ENCODE peak calls at places on chromosomes 12 and 14, in eight cellular contexts. One of them, this sample, is unnamed.

GRCh38 chr12:4270016-4270669 is 3.4 kb upstream of the CCND2 start:
- DNase-seq in GM23338: peak; percentile 35
- DNase-seq in HCT116: no peak
- DNase-seq in adrenal gland: peak; percentile 48
- DNase-seq in PC-3: no peak
- DNase-seq in fibroblast of lung: no peak
- DNase-seq in HepG2: no peak
- DNase-seq in body of pancreas: no peak
- DNase-seq in this sample: no peak

GRCh38 chr12:15423629-15424028 is 101.3 kb downstream of the PTPRO start:
- DNase-seq in GM23338: no peak
- DNase-seq in HCT116: no peak
- DNase-seq in adrenal gland: no peak
- DNase-seq in PC-3: no peak
- DNase-seq in fibroblast of lung: peak; percentile 42
- DNase-seq in HepG2: no peak
- DNase-seq in body of pancreas: no peak
- DNase-seq in this sample: no peak

GRCh38 chr12:1847411-1847810 is 27.0 kb downstream of the LRTM2 start:
- DNase-seq in GM23338: no peak
- DNase-seq in HCT116: no peak
- DNase-seq in adrenal gland: no peak
- DNase-seq in PC-3: no peak
- DNase-seq in fibroblast of lung: no peak
- DNase-seq in HepG2: no peak
- DNase-seq in body of pancreas: no peak
- DNase-seq in this sample: no peak

GRCh38 chr12:34398366-34398705 is 376.0 kb downstream of the ALG10 start:
- DNase-seq in GM23338: no peak
- DNase-seq in HCT116: no peak
- DNase-seq in adrenal gland: no peak
- DNase-seq in PC-3: no peak
- DNase-seq in fibroblast of lung: no peak
- DNase-seq in HepG2: no peak
- DNase-seq in body of pancreas: peak; percentile 8
- DNase-seq in this sample: peak; percentile 53

GRCh38 chr12:108560752-108561719 is at the start of gene SART3:
- DNase-seq in GM23338: peak; percentile 93
- DNase-seq in HCT116: peak; percentile 89
- DNase-seq in adrenal gland: peak; percentile 83
- DNase-seq in PC-3: peak; percentile 89
- DNase-seq in fibroblast of lung: peak; percentile 91
- DNase-seq in HepG2: peak; percentile 89
- DNase-seq in body of pancreas: peak; percentile 75
- DNase-seq in this sample: peak; percentile 92

GRCh38 chr14:100866666-100867630 is 36.6 kb downstream of the RTL1 start:
- DNase-seq in GM23338: no peak
- DNase-seq in HCT116: no peak
- DNase-seq in adrenal gland: peak; percentile 50
- DNase-seq in PC-3: no peak
- DNase-seq in fibroblast of lung: no peak
- DNase-seq in HepG2: no peak
- DNase-seq in body of pancreas: no peak
- DNase-seq in this sample: no peak

GRCh38 chr14:39158222-39158858 is 11.8 kb downstream of the TRAPPC6B start:
- DNase-seq in GM23338: no peak
- DNase-seq in HCT116: no peak
- DNase-seq in adrenal gland: no peak
- DNase-seq in PC-3: no peak
- DNase-seq in fibroblast of lung: no peak
- DNase-seq in HepG2: no peak
- DNase-seq in body of pancreas: no peak
- DNase-seq in this sample: no peak

GRCh38 chr12:12745576-12746211 is 28.5 kb downstream of the CDKN1B start:
- DNase-seq in GM23338: no peak
- DNase-seq in HCT116: no peak
- DNase-seq in adrenal gland: no peak
- DNase-seq in PC-3: peak; percentile 52
- DNase-seq in fibroblast of lung: no peak
- DNase-seq in HepG2: no peak
- DNase-seq in body of pancreas: no peak
- DNase-seq in this sample: no peak

GRCh38 chr12:32309811-32310755 is 89.3 kb upstream of the FGD4 start:
- DNase-seq in GM23338: no peak
- DNase-seq in HCT116: no peak
- DNase-seq in adrenal gland: no peak
- DNase-seq in PC-3: no peak
- DNase-seq in fibroblast of lung: peak; percentile 36
- DNase-seq in HepG2: no peak
- DNase-seq in body of pancreas: no peak
- DNase-seq in this sample: no peak

GRCh38 chr12:1859643-1860042 is 39.3 kb downstream of the LRTM2 start:
- DNase-seq in GM23338: no peak
- DNase-seq in HCT116: no peak
- DNase-seq in adrenal gland: no peak
- DNase-seq in PC-3: peak; percentile 68
- DNase-seq in fibroblast of lung: no peak
- DNase-seq in HepG2: no peak
- DNase-seq in body of pancreas: no peak
- DNase-seq in this sample: no peak

GRCh38 chr12:49937639-49938300 is 12.8 kb upstream of the AQP2 start:
- DNase-seq in GM23338: no peak
- DNase-seq in HCT116: no peak
- DNase-seq in adrenal gland: no peak
- DNase-seq in PC-3: no peak
- DNase-seq in fibroblast of lung: no peak
- DNase-seq in HepG2: no peak
- DNase-seq in body of pancreas: no peak
- DNase-seq in this sample: no peak

GRCh38 chr14:64708148-64709004 is 4.2 kb downstream of the PLEKHG3 start:
- DNase-seq in GM23338: peak; percentile 96
- DNase-seq in HCT116: no peak
- DNase-seq in adrenal gland: peak; percentile 60
- DNase-seq in PC-3: peak; percentile 80
- DNase-seq in fibroblast of lung: no peak
- DNase-seq in HepG2: no peak
- DNase-seq in body of pancreas: peak; percentile 59
- DNase-seq in this sample: peak; percentile 14
- H3K4me3 ChIP-seq in GM23338: peak overlapping the region; percentile 86
- H3K4me3 ChIP-seq in HCT116: no peak overlapping the region
- H3K4me3 ChIP-seq in adrenal gland: no peak overlapping the region
- H3K4me3 ChIP-seq in PC-3: peak overlapping the region; percentile 24
- H3K4me3 ChIP-seq in fibroblast of lung: no peak overlapping the region
- H3K4me3 ChIP-seq in HepG2: peak overlapping the region; percentile 4
- H3K4me3 ChIP-seq in body of pancreas: no peak overlapping the region
- H3K4me3 ChIP-seq in this sample: no peak overlapping the region

GRCh38 chr14:50338547-50338946 is 26.4 kb downstream of the DMAC2L start:
- DNase-seq in GM23338: no peak
- DNase-seq in HCT116: no peak
- DNase-seq in adrenal gland: no peak
- DNase-seq in PC-3: no peak
- DNase-seq in fibroblast of lung: no peak
- DNase-seq in HepG2: no peak
- DNase-seq in body of pancreas: no peak
- DNase-seq in this sample: no peak

GRCh38 chr14:50339178-50339804 is 27.2 kb downstream of the DMAC2L start:
- DNase-seq in GM23338: no peak
- DNase-seq in HCT116: no peak
- DNase-seq in adrenal gland: no peak
- DNase-seq in PC-3: no peak
- DNase-seq in fibroblast of lung: no peak
- DNase-seq in HepG2: no peak
- DNase-seq in body of pancreas: no peak
- DNase-seq in this sample: no peak

GRCh38 chr14:50342211-50343080 is 30.3 kb downstream of the DMAC2L start:
- DNase-seq in GM23338: peak; percentile 68
- DNase-seq in HCT116: no peak
- DNase-seq in adrenal gland: peak; percentile 92
- DNase-seq in PC-3: peak; percentile 86
- DNase-seq in fibroblast of lung: peak; percentile 81
- DNase-seq in HepG2: peak; percentile 66
- DNase-seq in body of pancreas: peak; percentile 37
- DNase-seq in this sample: no peak

GRCh38 chr14:50340045-50340444 is 27.9 kb downstream of the DMAC2L start:
- DNase-seq in GM23338: no peak
- DNase-seq in HCT116: no peak
- DNase-seq in adrenal gland: no peak
- DNase-seq in PC-3: no peak
- DNase-seq in fibroblast of lung: no peak
- DNase-seq in HepG2: no peak
- DNase-seq in body of pancreas: no peak
- DNase-seq in this sample: no peak

GRCh38 chr14:50340945-50341344 is 28.8 kb downstream of the DMAC2L start:
- DNase-seq in GM23338: peak; percentile 68
- DNase-seq in HCT116: no peak
- DNase-seq in adrenal gland: no peak
- DNase-seq in PC-3: no peak
- DNase-seq in fibroblast of lung: no peak
- DNase-seq in HepG2: no peak
- DNase-seq in body of pancreas: no peak
- DNase-seq in this sample: peak; percentile 18
- TF ChIP-seq CTCF in GM23338: peak; percentile 58
- TF ChIP-seq CTCF in HCT116: peak; percentile 43
- TF ChIP-seq CTCF in adrenal gland: no peak
- TF ChIP-seq CTCF in PC-3: peak; percentile 50
- TF ChIP-seq CTCF in fibroblast of lung: no peak
- TF ChIP-seq CTCF in HepG2: peak; percentile 32
- TF ChIP-seq CTCF in body of pancreas: no peak
- TF ChIP-seq CTCF in this sample: no peak

GRCh38 chr12:124742702-124743101 is 121.0 kb downstream of the SCARB1 start:
- DNase-seq in GM23338: no peak
- DNase-seq in HCT116: no peak
- DNase-seq in adrenal gland: no peak
- DNase-seq in PC-3: no peak
- DNase-seq in fibroblast of lung: no peak
- DNase-seq in HepG2: no peak
- DNase-seq in body of pancreas: no peak
- DNase-seq in this sample: no peak
- H3K4me1 ChIP-seq in GM23338: peaks cover 11% of the 10 kb centered on the region
- H3K4me1 ChIP-seq in HCT116: peaks cover 61% of the 10 kb centered on the region
- H3K4me1 ChIP-seq in adrenal gland: peaks cover 54% of the 10 kb centered on the region
- H3K4me1 ChIP-seq in PC-3: peaks cover 36% of the 10 kb centered on the region
- H3K4me1 ChIP-seq in fibroblast of lung: peaks cover 4% of the 10 kb centered on the region
- H3K4me1 ChIP-seq in HepG2: peaks cover 92% of the 10 kb centered on the region
- H3K4me1 ChIP-seq in body of pancreas: peaks cover 47% of the 10 kb centered on the region
- H3K4me1 ChIP-seq in this sample: peaks cover 50% of the 10 kb centered on the region

GRCh38 chr12:42552822-42553221 is 36.7 kb downstream of the PRICKLE1 start:
- DNase-seq in GM23338: peak; percentile 59
- DNase-seq in HCT116: no peak
- DNase-seq in adrenal gland: no peak
- DNase-seq in PC-3: no peak
- DNase-seq in fibroblast of lung: no peak
- DNase-seq in HepG2: no peak
- DNase-seq in body of pancreas: no peak
- DNase-seq in this sample: peak; percentile 43
- H3K4me3 ChIP-seq in GM23338: peak overlapping the region; percentile 27
- H3K4me3 ChIP-seq in HCT116: no peak overlapping the region
- H3K4me3 ChIP-seq in adrenal gland: no peak overlapping the region
- H3K4me3 ChIP-seq in PC-3: no peak overlapping the region
- H3K4me3 ChIP-seq in fibroblast of lung: no peak overlapping the region
- H3K4me3 ChIP-seq in HepG2: no peak overlapping the region
- H3K4me3 ChIP-seq in body of pancreas: no peak overlapping the region
- H3K4me3 ChIP-seq in this sample: no peak overlapping the region

DNA sequence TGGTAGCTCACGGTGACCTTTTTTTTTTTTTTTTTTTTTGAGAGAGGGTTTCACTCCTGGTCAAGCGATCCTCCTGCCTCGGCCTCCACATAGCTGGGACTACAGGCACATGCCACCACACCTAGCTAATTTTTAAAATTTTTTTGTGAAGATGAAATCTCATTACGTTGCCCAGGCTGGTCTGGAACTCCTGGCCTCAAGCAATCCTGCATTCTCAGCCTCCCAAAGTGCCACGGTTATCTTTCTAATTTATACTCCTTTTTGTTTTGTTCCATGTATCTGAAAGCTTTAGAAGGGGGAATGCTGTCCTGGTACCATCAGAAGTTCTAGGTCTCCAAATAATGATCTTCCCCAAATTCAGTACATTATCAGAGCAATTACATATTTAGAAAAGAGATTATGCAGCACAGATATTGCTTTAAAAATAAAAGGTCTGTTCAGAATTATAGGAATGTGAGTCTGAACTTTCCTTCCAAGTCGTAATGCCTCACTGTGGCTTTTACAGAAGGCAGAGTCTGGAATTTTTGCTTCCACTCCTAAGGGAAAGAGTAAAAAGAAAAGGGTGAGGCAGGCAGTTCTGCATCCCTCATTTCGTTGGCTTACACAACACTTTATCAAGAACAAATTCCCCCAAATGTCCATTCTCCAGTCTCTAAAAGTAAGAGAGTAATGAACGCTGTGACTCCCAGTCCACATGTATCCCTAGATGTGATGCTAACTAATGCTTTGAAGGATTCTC is 73.0 kb downstream of the GCH1 start:
- DNase-seq in GM23338: no peak
- DNase-seq in HCT116: no peak
- DNase-seq in adrenal gland: no peak
- DNase-seq in PC-3: no peak
- DNase-seq in fibroblast of lung: no peak
- DNase-seq in HepG2: no peak
- DNase-seq in body of pancreas: no peak
- DNase-seq in this sample: no peak
- TF ChIP-seq CTCF in GM23338: no peak
- TF ChIP-seq CTCF in HCT116: no peak
- TF ChIP-seq CTCF in adrenal gland: no peak
- TF ChIP-seq CTCF in PC-3: no peak
- TF ChIP-seq CTCF in fibroblast of lung: no peak
- TF ChIP-seq CTCF in HepG2: no peak
- TF ChIP-seq CTCF in body of pancreas: no peak
- TF ChIP-seq CTCF in this sample: no peak

GRCh38 chr14:98175881-98176280 is 1096.1 kb downstream of the BCL11B start:
- DNase-seq in GM23338: no peak
- DNase-seq in HCT116: no peak
- DNase-seq in adrenal gland: no peak
- DNase-seq in PC-3: no peak
- DNase-seq in fibroblast of lung: no peak
- DNase-seq in HepG2: no peak
- DNase-seq in body of pancreas: no peak
- DNase-seq in this sample: no peak
- H3K4me1 ChIP-seq in GM23338: peaks cover 9% of the 10 kb centered on the region
- H3K4me1 ChIP-seq in HCT116: no peaks in the 10 kb centered on the region
- H3K4me1 ChIP-seq in adrenal gland: no peaks in the 10 kb centered on the region
- H3K4me1 ChIP-seq in PC-3: no peaks in the 10 kb centered on the region
- H3K4me1 ChIP-seq in fibroblast of lung: no peaks in the 10 kb centered on the region
- H3K4me1 ChIP-seq in HepG2: no peaks in the 10 kb centered on the region
- H3K4me1 ChIP-seq in body of pancreas: no peaks in the 10 kb centered on the region
- H3K4me1 ChIP-seq in this sample: no peaks in the 10 kb centered on the region